ENCODE peak calls at places on chromosomes 16 and 17, in four cellular contexts. Z is bronchial epithelial cell, V is stomach, F is mucosa of descending colon. D is an unnamed sample.

GRCh38 chr16:4212207-4212933 is 29.5 kb downstream of the SRL start:
- DNase-seq in Z (no peak), V (no peak), F (no peak), D (no peak)

GRCh38 chr16:391885-392335 is 5.1 kb upstream of the NME4 start:
- DNase-seq in V (peak), Z (peak), F (no peak), D (peak)

GRCh38 chr16:3751878-3752277 is 34.6 kb upstream of the TRAP1 start:
- DNase-seq in Z (no peak), F (no peak), V (no peak), D (no peak)

GRCh38 chr16:5900046-5900445 is 802.5 kb upstream of the EEF2KMT start:
- DNase-seq in Z (peak), V (no peak), F (no peak), D (no peak)

GRCh38 chr16:80931985-80932720 is 74.5 kb downstream of the CMC2 start:
- DNase-seq in V (peak), Z (no peak), F (peak), D (peak)

GRCh38 chr16:17434006-17434405 is 36.8 kb downstream of the XYLT1 start:
- DNase-seq in V (no peak), Z (no peak), F (no peak), D (peak)

GRCh38 chr17:79833744-79834574 is 5.3 kb downstream of the CBX4 start:
- DNase-seq in F (no peak), Z (no peak), V (no peak), D (no peak)

GRCh38 chr17:17285951-17286350 is 4.9 kb upstream of the COPS3 start:
- DNase-seq in Z (no peak), V (peak), F (no peak), D (no peak)

GRCh38 chr17:7214300-7215135 is 5.1 kb downstream of the DLG4 start:
- DNase-seq in V (peak), F (peak), Z (peak), D (peak)

GRCh38 chr16:804193-805048 is 3.9 kb upstream of the GNG13 start:
- DNase-seq in F (no peak), V (no peak), Z (no peak), D (no peak)

GRCh38 chr17:49224198-49224996 is 6.2 kb downstream of the PHOSPHO1 start:
- DNase-seq in V (peak), F (peak), Z (no peak), D (no peak)

GRCh38 chr17:49227436-49228261 is 2.9 kb downstream of the PHOSPHO1 start:
- DNase-seq in Z (peak), F (peak), V (peak), D (peak)

GRCh38 chr17:49226771-49227435 is 3.7 kb downstream of the PHOSPHO1 start:
- DNase-seq in V (no peak), F (no peak), Z (no peak), D (no peak)

GRCh38 chr17:49224997-49225337 is 5.6 kb downstream of the PHOSPHO1 start:
- DNase-seq in Z (no peak), F (no peak), V (no peak), D (no peak)

DNA sequence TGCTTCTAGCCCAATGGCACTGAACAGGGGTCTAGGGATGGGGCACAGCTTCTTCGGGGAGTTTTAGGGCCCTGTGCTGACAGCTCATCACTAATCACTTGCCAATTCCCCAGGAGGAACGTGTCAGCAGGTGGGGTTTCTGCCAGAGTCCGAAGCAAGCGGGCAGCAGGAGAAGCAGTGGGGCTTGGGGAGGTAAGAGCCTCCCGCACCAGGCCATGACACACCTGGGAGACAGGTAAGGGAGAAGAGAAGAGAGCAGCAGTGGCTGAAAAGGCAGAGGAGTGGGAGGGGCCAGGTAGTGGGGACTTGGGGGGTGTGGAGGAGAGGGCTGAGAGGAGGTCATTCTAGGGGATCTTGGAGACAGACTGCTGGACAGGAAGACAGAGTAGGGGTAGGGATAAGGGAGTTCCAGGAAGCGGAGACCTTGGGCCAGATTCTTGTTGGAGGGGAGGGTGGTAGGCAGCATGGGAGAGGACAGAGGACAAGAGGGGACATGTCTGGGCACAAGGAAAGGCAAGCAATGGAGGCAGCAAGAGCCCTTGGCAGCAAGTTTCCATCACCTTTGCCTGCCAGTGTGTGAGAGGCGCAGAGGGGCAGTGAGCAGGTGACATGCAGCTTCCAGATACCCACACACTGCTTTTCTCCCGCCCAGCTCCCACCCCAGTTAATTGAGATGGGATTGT is 4.9 kb downstream of the PHOSPHO1 start:
- DNase-seq in F (no peak), Z (no peak), V (no peak), D (no peak)
- H3K4me3 ChIP-seq in F (no peak), Z (no peak), V (no peak), D (no peak)

DNA sequence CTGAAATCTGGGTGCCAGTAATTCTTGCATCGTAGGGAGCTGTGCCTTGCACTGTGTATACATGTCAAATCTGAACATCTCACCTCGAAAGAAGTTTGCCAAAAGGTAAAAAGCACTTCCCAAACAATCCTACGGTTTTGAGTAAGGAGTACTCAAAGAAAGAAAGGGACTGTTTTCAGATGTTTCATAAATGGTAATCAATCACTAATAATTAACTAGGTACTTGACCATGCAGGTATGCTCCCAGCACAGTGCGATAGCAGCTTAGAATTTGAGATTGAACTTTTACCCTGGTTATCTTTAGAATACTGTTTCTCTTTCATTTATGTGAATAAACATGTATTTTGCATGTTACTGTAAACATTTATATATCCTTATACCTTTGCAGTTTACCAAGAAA is 39.0 kb downstream of the PRKCA start:
- DNase-seq in Z (no peak), F (no peak), V (no peak), D (no peak)
- TF ChIP-seq CTCF in Z (no peak), F (no peak), V (no peak), D (no peak)

GRCh38 chr16:30376508-30376907 is 1.9 kb downstream of the MYL11 start:
- DNase-seq in V (no peak), Z (no peak), F (no peak), D (no peak)
- H3K4me3 ChIP-seq in V (no peak), Z (no peak), F (no peak), D (no peak)

DNA sequence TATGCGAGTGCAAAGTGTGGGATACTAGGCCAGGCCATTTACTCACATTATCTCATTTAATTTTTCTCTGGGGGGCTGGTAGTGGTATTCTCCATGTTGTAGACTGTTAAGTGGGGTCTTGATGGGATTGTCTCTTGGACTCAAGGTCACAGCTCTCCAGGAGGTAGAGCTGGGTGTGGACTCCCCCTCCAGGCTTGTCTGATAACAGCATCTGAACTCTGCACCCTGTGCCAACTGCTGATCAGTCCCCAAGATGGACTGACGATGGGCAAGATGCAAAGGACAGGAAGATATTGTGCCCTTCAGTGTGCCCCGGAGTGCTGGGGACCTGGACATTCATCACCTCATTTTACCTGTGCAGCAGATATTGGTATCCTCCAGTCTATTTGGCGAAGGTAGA is 147.8 kb downstream of the MSI2 start:
- DNase-seq in Z (no peak), F (no peak), V (no peak), D (no peak)
- TF ChIP-seq CTCF in Z (peak), F (no peak), V (no peak), D (no peak)

GRCh38 chr17:48568499-48569259 is 9.5 kb downstream of the HOXB4 start:
- DNase-seq in V (no peak), Z (no peak), F (no peak), D (peak)
- H3K4me3 ChIP-seq in V (peak), Z (no peak), F (no peak), D (peak)

DNA sequence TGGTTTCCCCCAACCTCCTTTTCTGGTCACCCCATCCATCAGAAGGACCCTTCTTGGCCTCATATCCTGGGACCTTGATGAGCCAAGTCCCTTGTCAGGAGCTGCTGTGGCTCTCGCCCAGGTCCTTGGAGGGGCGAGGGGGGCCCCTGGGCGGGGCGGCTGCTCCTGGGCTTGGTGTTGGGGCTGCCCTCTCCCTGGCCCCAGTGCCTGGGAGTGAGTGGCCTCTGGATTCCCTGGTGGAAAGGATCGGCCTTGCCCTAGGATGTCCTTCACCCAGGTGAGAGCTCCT is 6.2 kb upstream of the NOTUM start:
- DNase-seq in Z (no peak), V (no peak), F (no peak), D (no peak)
- TF ChIP-seq CTCF in Z (no peak), V (no peak), F (no peak), D (no peak)

DNA sequence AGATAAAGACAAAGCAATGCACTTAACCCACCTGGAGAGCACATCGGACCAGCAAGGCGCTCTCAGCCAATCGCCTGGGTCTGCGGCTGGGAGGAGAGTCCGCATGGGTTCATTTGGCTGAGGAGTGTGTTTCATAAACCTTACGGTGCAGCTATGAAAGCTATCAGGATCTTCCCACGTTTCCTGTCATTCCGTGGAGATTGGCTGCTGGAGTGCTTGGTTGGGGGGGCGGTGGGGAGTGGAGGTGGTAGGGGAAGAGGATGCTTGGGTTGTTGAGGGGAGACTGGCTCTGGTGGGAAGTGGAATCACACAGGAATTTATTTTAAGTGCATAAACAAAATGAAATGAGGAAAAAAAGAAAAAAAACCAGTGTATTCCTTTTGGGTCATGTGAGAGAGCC is 456.7 kb upstream of the ZFHX3 start:
- DNase-seq in F (no peak), V (no peak), Z (no peak), D (no peak)
- H3K4me3 ChIP-seq in F (no peak), V (no peak), Z (no peak), D (no peak)

GRCh38 chr16:87375426-87376135 is 8.0 kb downstream of the FBXO31 start:
- DNase-seq in F (no peak), V (no peak), Z (peak), D (peak)
- TF ChIP-seq CTCF in F (no peak), V (no peak), Z (no peak), D (no peak)